ENCODE peak calls at places on chromosome 11, in nine cellular contexts. D, P, Y, M, K, A, Q, G and L are unnamed samples.

GRCh38 chr11:19570889-19571288 is 141.7 kb upstream of the NAV2 start:
- DNase-seq in Y (no peak), G (no peak), A (no peak), K (no peak), M (no peak), Q (no peak), P (no peak), D (no peak), L (no peak)

GRCh38 chr11:11230802-11231562 is 122.1 kb downstream of the CSNK2A3 start:
- DNase-seq in D (no peak), Q (peak), G (no peak), K (no peak), P (no peak), A (peak), Y (no peak), M (no peak), L (peak)

GRCh38 chr11:46526489-46527215 is 67.2 kb downstream of the AMBRA1 start:
- DNase-seq in A (no peak), P (no peak), Y (no peak), K (no peak), Q (no peak), M (no peak), D (no peak), G (no peak), L (no peak)

GRCh38 chr11:9703280-9703679 is 39.4 kb downstream of the SWAP70 start:
- DNase-seq in P (no peak), G (no peak), Q (no peak), Y (no peak), K (no peak), A (no peak), D (no peak), M (no peak), L (no peak)

GRCh38 chr11:71994786-71995185 is 3.9 kb upstream of the IL18BP start:
- DNase-seq in G (no peak), P (no peak), D (no peak), Y (no peak), M (no peak), A (no peak), K (no peak), Q (no peak), L (no peak)

GRCh38 chr11:43975631-43976030 is 33.2 kb downstream of the C11orf96 start:
- DNase-seq in Y (no peak), G (no peak), M (no peak), K (no peak), A (no peak), Q (no peak), D (no peak), P (no peak), L (no peak)

GRCh38 chr11:26276798-26277424 is 55.0 kb upstream of the ANO3 start:
- DNase-seq in A (peak), D (no peak), M (peak), K (peak), P (peak), G (no peak), Y (peak), Q (peak), L (peak)

GRCh38 chr11:44775366-44776356 is 48.9 kb downstream of the TSPAN18 start:
- DNase-seq in Q (peak), P (peak), A (peak), G (no peak), Y (peak), D (no peak), K (no peak), M (no peak), L (peak)

GRCh38 chr11:8867856-8868705 is 42.9 kb upstream of the AKIP1 start:
- DNase-seq in Y (peak), Q (no peak), M (no peak), A (no peak), G (no peak), K (peak), D (no peak), P (no peak), L (no peak)

GRCh38 chr11:114501901-114502300 is 57.8 kb downstream of the NXPE1 start:
- DNase-seq in Y (no peak), M (no peak), D (no peak), P (no peak), G (no peak), K (peak), Q (no peak), A (no peak), L (no peak)

GRCh38 chr11:64314805-64315561 is 2.4 kb downstream of the TRMT112 start:
- DNase-seq in D (no peak), Y (no peak), G (no peak), M (no peak), K (no peak), P (no peak), A (no peak), Q (no peak), L (no peak)

GRCh38 chr11:64312947-64313346 is 4.4 kb downstream of the TRMT112 start:
- DNase-seq in M (no peak), Y (no peak), G (no peak), Q (peak), P (no peak), K (no peak), D (no peak), A (no peak), L (no peak)

GRCh38 chr11:64317325-64317960 is at the start of gene TRMT112:
- DNase-seq in D (peak), M (peak), A (peak), K (peak), G (peak), Q (peak), P (peak), Y (peak), L (peak)

GRCh38 chr11:64313491-64314145 is 3.7 kb downstream of the TRMT112 start:
- DNase-seq in Q (peak), G (peak), K (no peak), D (peak), M (no peak), P (no peak), Y (peak), A (no peak), L (no peak)

DNA sequence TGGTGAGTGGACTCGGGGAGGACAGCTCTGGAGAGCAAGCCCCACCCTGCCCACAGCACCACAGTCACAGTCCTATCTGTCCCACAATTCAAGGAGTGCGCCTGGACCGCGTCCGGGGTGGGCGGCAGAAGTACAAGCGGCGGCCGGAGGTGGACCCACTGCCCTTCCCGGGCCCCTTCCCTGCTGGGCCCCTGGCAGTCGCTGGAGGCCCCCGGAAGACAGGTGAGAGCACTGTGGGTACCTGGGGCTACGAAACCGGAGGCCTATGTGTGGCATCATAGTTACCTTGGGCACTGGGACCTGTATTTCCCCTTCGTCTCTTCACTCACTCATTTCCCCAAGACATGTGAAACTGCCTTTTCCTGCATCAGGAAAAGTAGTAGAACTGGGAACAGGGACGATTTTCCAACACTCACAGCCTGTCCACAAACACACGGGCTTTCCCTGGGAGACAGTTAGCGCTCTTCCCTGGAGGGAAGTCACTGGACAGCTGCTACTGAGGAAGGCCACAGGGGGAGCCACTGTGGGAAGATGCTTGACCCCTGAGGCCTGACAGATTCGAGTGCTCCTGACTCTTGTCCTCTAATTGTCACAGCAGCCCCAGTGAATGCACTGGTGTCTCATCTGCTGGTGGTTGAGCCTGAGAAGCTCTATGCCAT is 3.1 kb downstream of the TRMT112 start:
- DNase-seq in K (no peak), D (peak), A (no peak), Q (no peak), P (no peak), M (no peak), G (no peak), Y (no peak), L (no peak)
- TF ChIP-seq CTCF in K (peak), D (no peak), A (no peak), Q (no peak), P (no peak), M (no peak), G (no peak), Y (peak), L (peak)

GRCh38 chr11:76714493-76714892 is 43.9 kb upstream of the LRRC32 start:
- DNase-seq in G (no peak), A (no peak), Q (no peak), Y (no peak), D (no peak), K (no peak), P (no peak), M (no peak), L (no peak)
- TF ChIP-seq CTCF in G (no peak), A (no peak), Q (no peak), Y (no peak), D (no peak), K (no peak), P (no peak), M (no peak), L (no peak)

GRCh38 chr11:33718441-33718840 is 17.8 kb downstream of the CD59 start:
- DNase-seq in M (no peak), A (no peak), Y (no peak), D (no peak), Q (no peak), P (no peak), G (no peak), K (no peak), L (no peak)

GRCh38 chr11:33713914-33714398 is 13.3 kb upstream of the C11orf91 start:
- DNase-seq in M (no peak), Q (no peak), A (no peak), D (no peak), P (no peak), Y (no peak), G (no peak), K (no peak), L (no peak)

GRCh38 chr11:33719587-33719986 is 16.6 kb downstream of the CD59 start:
- DNase-seq in K (no peak), Q (no peak), M (no peak), D (no peak), A (no peak), P (no peak), Y (no peak), G (no peak), L (no peak)

GRCh38 chr11:33713162-33713913 is 12.7 kb upstream of the C11orf91 start:
- DNase-seq in Q (no peak), D (no peak), A (no peak), K (no peak), P (no peak), G (no peak), Y (peak), M (no peak), L (no peak)

DNA sequence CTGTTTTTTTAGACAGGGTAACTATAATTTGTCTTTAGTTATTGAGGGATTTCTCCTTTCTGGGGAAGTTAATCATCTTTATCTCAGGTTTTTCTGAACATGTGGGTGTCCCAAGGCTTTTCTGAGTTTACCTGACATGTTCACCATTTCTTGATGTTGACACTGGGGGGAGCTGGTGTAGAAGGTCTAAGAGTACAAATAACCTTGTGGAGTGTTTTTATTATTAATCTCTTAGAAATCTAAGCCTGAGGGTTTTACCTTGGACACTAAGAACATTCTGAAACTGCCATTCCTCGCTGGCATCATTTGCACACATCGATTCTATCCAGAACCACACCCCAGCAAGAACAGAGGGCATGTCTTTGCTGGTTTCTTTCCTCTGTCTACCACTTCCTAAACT is 15.6 kb upstream of the C11orf91 start:
- DNase-seq in D (no peak), K (no peak), M (no peak), Q (no peak), A (no peak), G (no peak), P (no peak), Y (peak), L (no peak)
- TF ChIP-seq CTCF in D (no peak), K (peak), M (peak), Q (no peak), A (no peak), G (peak), P (no peak), Y (peak), L (no peak)

GRCh38 chr11:27718853-27719574 is 18.8 kb upstream of the BDNF start:
- DNase-seq in M (peak), Q (no peak), D (peak), A (peak), K (peak), Y (peak), G (peak), P (no peak), L (peak)

GRCh38 chr11:27719575-27719925 is 19.3 kb upstream of the BDNF start:
- DNase-seq in P (no peak), A (no peak), Q (no peak), G (no peak), D (no peak), Y (no peak), K (no peak), M (no peak), L (no peak)

GRCh38 chr11:27721505-27722116 is 21.4 kb upstream of the BDNF start:
- DNase-seq in G (no peak), Q (no peak), Y (no peak), M (no peak), P (no peak), A (no peak), K (no peak), D (no peak), L (no peak)

GRCh38 chr11:27722117-27722844 is 22.0 kb upstream of the BDNF start:
- DNase-seq in Y (peak), M (no peak), D (peak), A (peak), G (peak), K (no peak), Q (no peak), P (no peak), L (peak)

GRCh38 chr11:27720277-27720830 is 20.1 kb upstream of the BDNF start:
- DNase-seq in A (peak), G (no peak), Q (no peak), K (no peak), D (no peak), P (no peak), M (peak), Y (peak), L (peak)
- TF ChIP-seq CTCF in A (peak), G (no peak), Q (no peak), K (peak), D (no peak), P (no peak), M (peak), Y (peak), L (peak)

GRCh38 chr11:128776434-128777284 is 82.8 kb downstream of the FLI1 start:
- DNase-seq in P (peak), D (peak), Q (peak), M (peak), A (peak), K (no peak), G (peak), Y (peak), L (peak)
- TF ChIP-seq CTCF in P (peak), D (peak), Q (no peak), M (peak), A (peak), K (peak), G (peak), Y (peak), L (peak)

GRCh38 chr11:34870548-34871209 is 45.5 kb downstream of the APIP start:
- DNase-seq in D (no peak), K (no peak), P (no peak), G (no peak), Y (no peak), A (no peak), Q (no peak), M (no peak), L (no peak)
- TF ChIP-seq CTCF in D (no peak), K (no peak), P (no peak), G (no peak), Y (no peak), A (no peak), Q (no peak), M (no peak), L (no peak)

GRCh38 chr11:7278314-7278917 is 26.7 kb downstream of the SYT9 start:
- DNase-seq in Y (peak), D (no peak), A (peak), G (no peak), M (no peak), P (no peak), K (peak), Q (no peak), L (peak)
- TF ChIP-seq CTCF in Y (peak), D (peak), A (no peak), G (peak), M (peak), P (no peak), K (peak), Q (no peak), L (peak)

GRCh38 chr11:34890812-34891211 is 25.4 kb downstream of the APIP start:
- DNase-seq in P (no peak), G (no peak), M (no peak), K (peak), Y (peak), A (no peak), D (no peak), Q (no peak), L (no peak)
- TF ChIP-seq CTCF in P (no peak), G (peak), M (peak), K (peak), Y (peak), A (no peak), D (peak), Q (no peak), L (no peak)

DNA sequence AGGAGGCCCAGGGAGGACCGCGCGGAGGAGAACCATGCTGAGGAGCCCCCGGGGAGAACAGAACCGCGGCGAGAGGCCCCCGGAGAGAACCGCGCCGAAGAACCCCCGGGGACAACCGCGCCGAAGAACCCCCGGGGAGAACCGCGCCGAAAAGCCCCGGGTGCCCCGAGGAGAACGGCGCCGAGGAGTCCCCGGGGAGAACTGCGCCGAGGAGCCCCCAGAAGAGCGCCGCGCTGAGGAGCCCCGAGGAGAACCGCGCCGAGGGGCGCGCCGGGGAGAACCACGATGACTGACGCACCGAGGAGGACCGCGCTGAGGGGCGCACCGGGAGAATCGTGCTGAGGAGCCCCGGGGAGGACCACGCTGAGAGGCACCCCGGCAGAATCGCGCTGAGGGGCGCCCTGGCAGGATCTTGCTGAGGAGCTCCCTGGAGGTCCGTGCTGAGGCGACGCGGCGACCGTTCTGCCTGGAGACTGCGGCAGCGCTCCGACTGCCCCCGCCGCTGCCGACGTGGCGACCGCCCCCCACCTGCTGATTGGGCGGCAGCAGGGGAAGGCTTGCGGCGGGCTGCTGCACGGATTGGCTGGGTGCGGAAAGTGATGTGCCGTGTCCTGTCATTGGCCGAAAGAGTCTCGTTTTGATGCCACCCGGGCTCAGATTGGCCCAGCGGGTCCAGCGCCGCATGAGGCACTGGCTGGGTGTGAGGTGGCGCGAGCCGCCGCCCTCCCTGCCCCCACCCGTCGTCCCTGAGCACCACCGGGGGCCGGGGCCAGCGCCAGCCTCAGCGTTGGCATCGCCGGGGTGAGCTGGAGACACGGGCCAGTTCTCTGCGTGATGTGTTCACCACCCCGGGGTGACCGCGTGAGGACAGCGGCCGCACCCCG is at the start of gene KCNQ1OT1:
- DNase-seq in K (peak), M (peak), Q (peak), G (peak), A (peak), D (peak), P (peak), Y (peak), L (peak)
- TF ChIP-seq CTCF in K (no peak), M (no peak), Q (no peak), G (no peak), A (no peak), D (no peak), P (no peak), Y (no peak), L (no peak)